ENCODE peak calls at places on chromosomes 16 and 17, in four cellular contexts. C is IMR-90, Y is GM20000, D is glutamatergic neuron. Z is an unnamed sample.

GRCh38 chr17:15298176-15298575 is 33.0 kb upstream of the PMP22 start:
- DNase-seq in Y (no peak), C (peak), D (no peak), Z (no peak)

GRCh38 chr17:76264755-76265623 is at the start of gene UBALD2:
- DNase-seq in C (peak), Y (peak), D (peak), Z (peak)

GRCh38 chr16:2829501-2830354 is at the start of gene ZG16B:
- DNase-seq in Y (no peak), D (no peak), C (no peak), Z (peak)

GRCh38 chr16:8847623-8848022 is 21.2 kb downstream of the CARHSP1 start:
- DNase-seq in D (no peak), C (no peak), Y (no peak), Z (no peak)

GRCh38 chr17:71081666-71082065 is 912.3 kb downstream of the KCNJ2 start:
- DNase-seq in C (no peak), Y (no peak), D (no peak), Z (no peak)

GRCh38 chr17:76452102-76452645 is 778 bp downstream of the UBE2O start:
- DNase-seq in D (peak), Y (no peak), C (no peak), Z (peak)

GRCh38 chr16:77113835-77114234 is 77.2 kb upstream of the MON1B start:
- DNase-seq in Y (no peak), C (no peak), D (no peak), Z (no peak)

GRCh38 chr17:61494325-61495160 is 42.3 kb downstream of the TBX4 start:
- DNase-seq in C (no peak), Y (no peak), D (no peak), Z (no peak)

GRCh38 chr16:62665269-62665668 is 629.0 kb upstream of the CDH8 start:
- DNase-seq in Y (no peak), C (no peak), D (no peak), Z (no peak)

GRCh38 chr16:14024300-14024699 is 46.8 kb upstream of the MRTFB start:
- DNase-seq in Y (no peak), D (no peak), C (no peak), Z (no peak)

GRCh38 chr17:73867056-73867455 is 222.8 kb upstream of the SDK2 start:
- DNase-seq in C (no peak), D (no peak), Y (no peak), Z (no peak)

GRCh38 chr17:1229354-1229890 is 40.8 kb upstream of the BHLHA9 start:
- DNase-seq in Y (peak), C (no peak), D (peak), Z (peak)

GRCh38 chr17:30429155-30429554 is 48.1 kb upstream of the GOSR1 start:
- DNase-seq in Y (no peak), D (no peak), C (peak), Z (no peak)

GRCh38 chr17:50501054-50501453 is 7.2 kb upstream of the MYCBPAP start:
- DNase-seq in C (no peak), Y (no peak), D (peak), Z (no peak)

GRCh38 chr17:30379303-30380105 is 777 bp downstream of the CPD start:
- DNase-seq in C (no peak), D (peak), Y (peak), Z (peak)

GRCh38 chr17:68456529-68457167 is 648 bp downstream of the WIPI1 start:
- DNase-seq in Y (no peak), D (peak), C (peak), Z (no peak)

GRCh38 chr16:28200661-28201060 is 11.1 kb downstream of the XPO6 start:
- DNase-seq in C (no peak), D (no peak), Y (no peak), Z (no peak)

GRCh38 chr17:55286681-55287589 is 22.2 kb downstream of the HLF start:
- DNase-seq in D (no peak), Y (no peak), C (peak), Z (no peak)

GRCh38 chr17:7883781-7884386 is 4.7 kb upstream of the CHD3 start:
- DNase-seq in C (peak), Y (peak), D (no peak), Z (peak)

GRCh38 chr17:7887038-7887481 is 1.5 kb upstream of the CHD3 start:
- DNase-seq in D (no peak), Y (no peak), C (no peak), Z (no peak)

GRCh38 chr17:7884581-7885356 is 3.8 kb upstream of the CHD3 start:
- DNase-seq in D (peak), Y (peak), C (no peak), Z (peak)

GRCh38 chr17:7886227-7887037 is 2.2 kb upstream of the CHD3 start:
- DNase-seq in D (peak), Y (peak), C (peak), Z (peak)

GRCh38 chr17:7885357-7886226 is 3.0 kb upstream of the CHD3 start:
- DNase-seq in D (peak), Y (peak), C (peak), Z (peak)
- TF ChIP-seq CTCF in D (no peak), Y (no peak), C (no peak), Z (no peak)

GRCh38 chr17:57404073-57404472 is 147.8 kb downstream of the MSI2 start:
- DNase-seq in D (no peak), Y (peak), C (no peak), Z (peak)
- TF ChIP-seq CTCF in D (no peak), Y (peak), C (no peak), Z (peak)

GRCh38 chr16:48446534-48446920 is 61.3 kb upstream of the SIAH1 start:
- DNase-seq in D (no peak), C (no peak), Y (no peak), Z (no peak)
- TF ChIP-seq CTCF in D (no peak), C (no peak), Y (no peak), Z (no peak)

GRCh38 chr17:78961571-78961970 is 18.2 kb downstream of the LGALS3BP start:
- DNase-seq in C (no peak), D (no peak), Y (no peak), Z (no peak)

GRCh38 chr17:78960945-78961344 is 18.8 kb downstream of the LGALS3BP start:
- DNase-seq in Y (no peak), C (no peak), D (no peak), Z (no peak)

GRCh38 chr17:78965369-78965982 is 14.2 kb downstream of the LGALS3BP start:
- DNase-seq in Y (no peak), C (no peak), D (no peak), Z (no peak)

GRCh38 chr17:78962345-78962983 is 17.3 kb downstream of the LGALS3BP start:
- DNase-seq in Y (no peak), C (peak), D (peak), Z (no peak)

GRCh38 chr17:78963378-78963777 is 16.3 kb downstream of the LGALS3BP start:
- DNase-seq in D (no peak), C (no peak), Y (no peak), Z (no peak)
- TF ChIP-seq CTCF in D (no peak), C (no peak), Y (no peak), Z (no peak)

GRCh38 chr17:37737081-37737480 is 7.8 kb downstream of the HNF1B start:
- DNase-seq in Y (no peak), C (no peak), D (no peak), Z (no peak)
- TF ChIP-seq CTCF in Y (no peak), C (peak), D (no peak), Z (no peak)

DNA sequence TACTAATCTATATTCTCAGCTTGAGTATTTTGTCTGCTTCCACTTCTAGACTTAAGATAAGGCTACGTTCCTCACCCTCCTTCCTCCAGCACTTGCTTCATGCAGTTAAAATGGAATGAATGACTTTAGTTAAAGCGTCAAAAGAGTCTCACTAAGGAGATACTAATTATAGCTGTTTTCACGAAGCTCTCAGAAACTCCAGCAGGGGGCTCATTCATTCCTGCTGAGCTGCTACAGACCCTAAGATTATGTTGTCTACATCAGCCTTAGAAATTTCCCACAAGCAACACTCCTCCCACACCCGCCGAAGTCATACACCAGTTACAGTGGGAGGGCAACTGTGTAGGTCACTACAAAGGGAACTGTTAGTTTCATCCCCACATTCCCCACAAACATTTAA is 57.0 kb upstream of the KIFC3 start:
- DNase-seq in Y (no peak), C (peak), D (no peak), Z (no peak)
- TF ChIP-seq CTCF in Y (no peak), C (peak), D (no peak), Z (peak)

Z was measured in GM13977.